ENCODE peak calls at places on chromosome 4, in seven cellular contexts. One of them, this sample, is unnamed.

GRCh38 chr4:185833055-185833598 is 21.1 kb upstream of the SORBS2 start:
- DNase-seq in type B pancreatic cell: no peak
- DNase-seq in activated CD4-positive, alpha-beta T cell treated with anti-CD3 and anti-CD28 coated beads, Interleukin-2, amount 50 U/mL, for 48 hours: no peak
- DNase-seq in CD4-positive, CD25-positive, alpha-beta regulatory T cell: no peak
- DNase-seq in transverse colon: no peak
- DNase-seq in putamen: no peak
- DNase-seq in stimulated activated CD4-positive, alpha-beta T cell treated with anti-CD3 and anti-CD28 coated beads, Interleukin-2, amount 100 ng/mL, for 48 hours: no peak
- DNase-seq in this sample: no peak

GRCh38 chr4:184669251-184669650 is 19.7 kb downstream of the PRIMPOL start:
- DNase-seq in transverse colon: no peak
- DNase-seq in CD4-positive, CD25-positive, alpha-beta regulatory T cell: no peak
- DNase-seq in stimulated activated CD4-positive, alpha-beta T cell treated with anti-CD3 and anti-CD28 coated beads, Interleukin-2, amount 100 ng/mL, for 48 hours: no peak
- DNase-seq in putamen: no peak
- DNase-seq in type B pancreatic cell: no peak
- DNase-seq in activated CD4-positive, alpha-beta T cell treated with anti-CD3 and anti-CD28 coated beads, Interleukin-2, amount 50 U/mL, for 48 hours: no peak
- DNase-seq in this sample: no peak

GRCh38 chr4:154344686-154345085 is 146.9 kb downstream of the DCHS2 start:
- DNase-seq in putamen: no peak
- DNase-seq in type B pancreatic cell: no peak
- DNase-seq in CD4-positive, CD25-positive, alpha-beta regulatory T cell: no peak
- DNase-seq in transverse colon: no peak
- DNase-seq in stimulated activated CD4-positive, alpha-beta T cell treated with anti-CD3 and anti-CD28 coated beads, Interleukin-2, amount 100 ng/mL, for 48 hours: no peak
- DNase-seq in activated CD4-positive, alpha-beta T cell treated with anti-CD3 and anti-CD28 coated beads, Interleukin-2, amount 50 U/mL, for 48 hours: no peak
- DNase-seq in this sample: no peak

GRCh38 chr4:7805533-7806079 is 134.1 kb downstream of the AFAP1 start:
- DNase-seq in activated CD4-positive, alpha-beta T cell treated with anti-CD3 and anti-CD28 coated beads, Interleukin-2, amount 50 U/mL, for 48 hours: no peak
- DNase-seq in putamen: no peak
- DNase-seq in stimulated activated CD4-positive, alpha-beta T cell treated with anti-CD3 and anti-CD28 coated beads, Interleukin-2, amount 100 ng/mL, for 48 hours: no peak
- DNase-seq in transverse colon: no peak
- DNase-seq in CD4-positive, CD25-positive, alpha-beta regulatory T cell: no peak
- DNase-seq in type B pancreatic cell: no peak
- DNase-seq in this sample: no peak

GRCh38 chr4:147388016-147388415 is 92.9 kb upstream of the EDNRA start:
- DNase-seq in putamen: no peak
- DNase-seq in stimulated activated CD4-positive, alpha-beta T cell treated with anti-CD3 and anti-CD28 coated beads, Interleukin-2, amount 100 ng/mL, for 48 hours: no peak
- DNase-seq in CD4-positive, CD25-positive, alpha-beta regulatory T cell: no peak
- DNase-seq in activated CD4-positive, alpha-beta T cell treated with anti-CD3 and anti-CD28 coated beads, Interleukin-2, amount 50 U/mL, for 48 hours: no peak
- DNase-seq in type B pancreatic cell: no peak
- DNase-seq in transverse colon: no peak
- DNase-seq in this sample: no peak

GRCh38 chr4:184416913-184417734 is 57.2 kb downstream of the IRF2 start:
- DNase-seq in activated CD4-positive, alpha-beta T cell treated with anti-CD3 and anti-CD28 coated beads, Interleukin-2, amount 50 U/mL, for 48 hours: peak
- DNase-seq in type B pancreatic cell: no peak
- DNase-seq in CD4-positive, CD25-positive, alpha-beta regulatory T cell: peak
- DNase-seq in transverse colon: peak
- DNase-seq in stimulated activated CD4-positive, alpha-beta T cell treated with anti-CD3 and anti-CD28 coated beads, Interleukin-2, amount 100 ng/mL, for 48 hours: peak
- DNase-seq in putamen: no peak
- DNase-seq in this sample: peak

GRCh38 chr4:21768349-21769310 is 179.9 kb downstream of the KCNIP4 start:
- DNase-seq in CD4-positive, CD25-positive, alpha-beta regulatory T cell: no peak
- DNase-seq in transverse colon: no peak
- DNase-seq in activated CD4-positive, alpha-beta T cell treated with anti-CD3 and anti-CD28 coated beads, Interleukin-2, amount 50 U/mL, for 48 hours: no peak
- DNase-seq in stimulated activated CD4-positive, alpha-beta T cell treated with anti-CD3 and anti-CD28 coated beads, Interleukin-2, amount 100 ng/mL, for 48 hours: no peak
- DNase-seq in type B pancreatic cell: no peak
- DNase-seq in putamen: peak
- DNase-seq in this sample: no peak

GRCh38 chr4:79823148-79823763 is 249.8 kb downstream of the ANTXR2 start:
- DNase-seq in stimulated activated CD4-positive, alpha-beta T cell treated with anti-CD3 and anti-CD28 coated beads, Interleukin-2, amount 100 ng/mL, for 48 hours: no peak
- DNase-seq in activated CD4-positive, alpha-beta T cell treated with anti-CD3 and anti-CD28 coated beads, Interleukin-2, amount 50 U/mL, for 48 hours: no peak
- DNase-seq in transverse colon: peak
- DNase-seq in putamen: no peak
- DNase-seq in CD4-positive, CD25-positive, alpha-beta regulatory T cell: no peak
- DNase-seq in type B pancreatic cell: no peak
- DNase-seq in this sample: no peak

GRCh38 chr4:76200771-76201224 is 12.8 kb downstream of the SCARB2 start:
- DNase-seq in transverse colon: peak
- DNase-seq in putamen: no peak
- DNase-seq in stimulated activated CD4-positive, alpha-beta T cell treated with anti-CD3 and anti-CD28 coated beads, Interleukin-2, amount 100 ng/mL, for 48 hours: no peak
- DNase-seq in activated CD4-positive, alpha-beta T cell treated with anti-CD3 and anti-CD28 coated beads, Interleukin-2, amount 50 U/mL, for 48 hours: no peak
- DNase-seq in type B pancreatic cell: no peak
- DNase-seq in CD4-positive, CD25-positive, alpha-beta regulatory T cell: no peak
- DNase-seq in this sample: no peak

GRCh38 chr4:81369898-81370297 is 101.8 kb downstream of the RASGEF1B start:
- DNase-seq in putamen: no peak
- DNase-seq in transverse colon: no peak
- DNase-seq in stimulated activated CD4-positive, alpha-beta T cell treated with anti-CD3 and anti-CD28 coated beads, Interleukin-2, amount 100 ng/mL, for 48 hours: no peak
- DNase-seq in activated CD4-positive, alpha-beta T cell treated with anti-CD3 and anti-CD28 coated beads, Interleukin-2, amount 50 U/mL, for 48 hours: no peak
- DNase-seq in type B pancreatic cell: no peak
- DNase-seq in CD4-positive, CD25-positive, alpha-beta regulatory T cell: no peak
- DNase-seq in this sample: no peak

GRCh38 chr4:2007804-2008670 is 737 bp downstream of the NELFA start:
- DNase-seq in transverse colon: no peak
- DNase-seq in activated CD4-positive, alpha-beta T cell treated with anti-CD3 and anti-CD28 coated beads, Interleukin-2, amount 50 U/mL, for 48 hours: no peak
- DNase-seq in stimulated activated CD4-positive, alpha-beta T cell treated with anti-CD3 and anti-CD28 coated beads, Interleukin-2, amount 100 ng/mL, for 48 hours: no peak
- DNase-seq in type B pancreatic cell: no peak
- DNase-seq in putamen: no peak
- DNase-seq in CD4-positive, CD25-positive, alpha-beta regulatory T cell: no peak
- DNase-seq in this sample: no peak

GRCh38 chr4:144699565-144699964 is 53.6 kb downstream of the HHIP start:
- DNase-seq in activated CD4-positive, alpha-beta T cell treated with anti-CD3 and anti-CD28 coated beads, Interleukin-2, amount 50 U/mL, for 48 hours: no peak
- DNase-seq in transverse colon: no peak
- DNase-seq in stimulated activated CD4-positive, alpha-beta T cell treated with anti-CD3 and anti-CD28 coated beads, Interleukin-2, amount 100 ng/mL, for 48 hours: no peak
- DNase-seq in putamen: no peak
- DNase-seq in type B pancreatic cell: no peak
- DNase-seq in CD4-positive, CD25-positive, alpha-beta regulatory T cell: no peak
- DNase-seq in this sample: no peak

GRCh38 chr4:10305816-10306215 is 151.4 kb downstream of the ZNF518B start:
- DNase-seq in stimulated activated CD4-positive, alpha-beta T cell treated with anti-CD3 and anti-CD28 coated beads, Interleukin-2, amount 100 ng/mL, for 48 hours: no peak
- DNase-seq in CD4-positive, CD25-positive, alpha-beta regulatory T cell: no peak
- DNase-seq in transverse colon: no peak
- DNase-seq in activated CD4-positive, alpha-beta T cell treated with anti-CD3 and anti-CD28 coated beads, Interleukin-2, amount 50 U/mL, for 48 hours: no peak
- DNase-seq in putamen: no peak
- DNase-seq in type B pancreatic cell: no peak
- DNase-seq in this sample: no peak

GRCh38 chr4:110787109-110787508 is 164.2 kb upstream of the PITX2 start:
- DNase-seq in type B pancreatic cell: no peak
- DNase-seq in CD4-positive, CD25-positive, alpha-beta regulatory T cell: no peak
- DNase-seq in transverse colon: no peak
- DNase-seq in putamen: no peak
- DNase-seq in stimulated activated CD4-positive, alpha-beta T cell treated with anti-CD3 and anti-CD28 coated beads, Interleukin-2, amount 100 ng/mL, for 48 hours: no peak
- DNase-seq in activated CD4-positive, alpha-beta T cell treated with anti-CD3 and anti-CD28 coated beads, Interleukin-2, amount 50 U/mL, for 48 hours: no peak
- DNase-seq in this sample: no peak

GRCh38 chr4:55407119-55407518 is 11.4 kb downstream of the TMEM165 start:
- DNase-seq in stimulated activated CD4-positive, alpha-beta T cell treated with anti-CD3 and anti-CD28 coated beads, Interleukin-2, amount 100 ng/mL, for 48 hours: no peak
- DNase-seq in CD4-positive, CD25-positive, alpha-beta regulatory T cell: no peak
- DNase-seq in activated CD4-positive, alpha-beta T cell treated with anti-CD3 and anti-CD28 coated beads, Interleukin-2, amount 50 U/mL, for 48 hours: no peak
- DNase-seq in type B pancreatic cell: no peak
- DNase-seq in transverse colon: no peak
- DNase-seq in putamen: no peak
- DNase-seq in this sample: no peak

GRCh38 chr4:186723207-186724047 is at the start of gene FAT1:
- DNase-seq in type B pancreatic cell: peak
- DNase-seq in transverse colon: peak
- DNase-seq in CD4-positive, CD25-positive, alpha-beta regulatory T cell: no peak
- DNase-seq in stimulated activated CD4-positive, alpha-beta T cell treated with anti-CD3 and anti-CD28 coated beads, Interleukin-2, amount 100 ng/mL, for 48 hours: no peak
- DNase-seq in putamen: peak
- DNase-seq in activated CD4-positive, alpha-beta T cell treated with anti-CD3 and anti-CD28 coated beads, Interleukin-2, amount 50 U/mL, for 48 hours: no peak
- DNase-seq in this sample: no peak

GRCh38 chr4:181418491-181418890 is 824.7 kb upstream of the TENM3 start:
- DNase-seq in activated CD4-positive, alpha-beta T cell treated with anti-CD3 and anti-CD28 coated beads, Interleukin-2, amount 50 U/mL, for 48 hours: no peak
- DNase-seq in stimulated activated CD4-positive, alpha-beta T cell treated with anti-CD3 and anti-CD28 coated beads, Interleukin-2, amount 100 ng/mL, for 48 hours: no peak
- DNase-seq in putamen: no peak
- DNase-seq in CD4-positive, CD25-positive, alpha-beta regulatory T cell: no peak
- DNase-seq in transverse colon: no peak
- DNase-seq in type B pancreatic cell: no peak
- DNase-seq in this sample: no peak

GRCh38 chr4:24850669-24851068 is 55.3 kb downstream of the SOD3 start:
- DNase-seq in transverse colon: peak
- DNase-seq in putamen: no peak
- DNase-seq in type B pancreatic cell: no peak
- DNase-seq in activated CD4-positive, alpha-beta T cell treated with anti-CD3 and anti-CD28 coated beads, Interleukin-2, amount 50 U/mL, for 48 hours: no peak
- DNase-seq in stimulated activated CD4-positive, alpha-beta T cell treated with anti-CD3 and anti-CD28 coated beads, Interleukin-2, amount 100 ng/mL, for 48 hours: no peak
- DNase-seq in CD4-positive, CD25-positive, alpha-beta regulatory T cell: no peak
- DNase-seq in this sample: no peak

GRCh38 chr4:55838356-55838755 is 15.1 kb upstream of the EXOC1 start:
- DNase-seq in CD4-positive, CD25-positive, alpha-beta regulatory T cell: no peak
- DNase-seq in type B pancreatic cell: no peak
- DNase-seq in putamen: no peak
- DNase-seq in transverse colon: no peak
- DNase-seq in activated CD4-positive, alpha-beta T cell treated with anti-CD3 and anti-CD28 coated beads, Interleukin-2, amount 50 U/mL, for 48 hours: no peak
- DNase-seq in stimulated activated CD4-positive, alpha-beta T cell treated with anti-CD3 and anti-CD28 coated beads, Interleukin-2, amount 100 ng/mL, for 48 hours: no peak
- DNase-seq in this sample: no peak

GRCh38 chr4:88457307-88458090 is 580 bp downstream of the HERC5 start:
- DNase-seq in stimulated activated CD4-positive, alpha-beta T cell treated with anti-CD3 and anti-CD28 coated beads, Interleukin-2, amount 100 ng/mL, for 48 hours: peak
- DNase-seq in type B pancreatic cell: no peak
- DNase-seq in transverse colon: peak
- DNase-seq in CD4-positive, CD25-positive, alpha-beta regulatory T cell: peak
- DNase-seq in putamen: peak
- DNase-seq in activated CD4-positive, alpha-beta T cell treated with anti-CD3 and anti-CD28 coated beads, Interleukin-2, amount 50 U/mL, for 48 hours: peak
- DNase-seq in this sample: peak

GRCh38 chr4:7687796-7688195 is 251.9 kb downstream of the AFAP1 start:
- DNase-seq in putamen: no peak
- DNase-seq in CD4-positive, CD25-positive, alpha-beta regulatory T cell: no peak
- DNase-seq in stimulated activated CD4-positive, alpha-beta T cell treated with anti-CD3 and anti-CD28 coated beads, Interleukin-2, amount 100 ng/mL, for 48 hours: no peak
- DNase-seq in transverse colon: no peak
- DNase-seq in activated CD4-positive, alpha-beta T cell treated with anti-CD3 and anti-CD28 coated beads, Interleukin-2, amount 50 U/mL, for 48 hours: no peak
- DNase-seq in type B pancreatic cell: no peak
- DNase-seq in this sample: no peak

GRCh38 chr4:71526626-71527406 is 188.0 kb downstream of the SLC4A4 start:
- DNase-seq in CD4-positive, CD25-positive, alpha-beta regulatory T cell: no peak
- DNase-seq in transverse colon: no peak
- DNase-seq in activated CD4-positive, alpha-beta T cell treated with anti-CD3 and anti-CD28 coated beads, Interleukin-2, amount 50 U/mL, for 48 hours: no peak
- DNase-seq in putamen: no peak
- DNase-seq in type B pancreatic cell: no peak
- DNase-seq in stimulated activated CD4-positive, alpha-beta T cell treated with anti-CD3 and anti-CD28 coated beads, Interleukin-2, amount 100 ng/mL, for 48 hours: no peak
- DNase-seq in this sample: no peak

GRCh38 chr4:105194328-105195231 is 47.9 kb downstream of the TET2 start:
- DNase-seq in putamen: no peak
- DNase-seq in transverse colon: no peak
- DNase-seq in type B pancreatic cell: no peak
- DNase-seq in activated CD4-positive, alpha-beta T cell treated with anti-CD3 and anti-CD28 coated beads, Interleukin-2, amount 50 U/mL, for 48 hours: no peak
- DNase-seq in CD4-positive, CD25-positive, alpha-beta regulatory T cell: no peak
- DNase-seq in stimulated activated CD4-positive, alpha-beta T cell treated with anti-CD3 and anti-CD28 coated beads, Interleukin-2, amount 100 ng/mL, for 48 hours: no peak
- DNase-seq in this sample: no peak

GRCh38 chr4:164648151-164648848 is 105.6 kb upstream of the SMIM31 start:
- DNase-seq in activated CD4-positive, alpha-beta T cell treated with anti-CD3 and anti-CD28 coated beads, Interleukin-2, amount 50 U/mL, for 48 hours: no peak
- DNase-seq in type B pancreatic cell: no peak
- DNase-seq in putamen: no peak
- DNase-seq in transverse colon: no peak
- DNase-seq in stimulated activated CD4-positive, alpha-beta T cell treated with anti-CD3 and anti-CD28 coated beads, Interleukin-2, amount 100 ng/mL, for 48 hours: no peak
- DNase-seq in CD4-positive, CD25-positive, alpha-beta regulatory T cell: no peak
- DNase-seq in this sample: no peak

GRCh38 chr4:53450773-53451172 is 73.3 kb downstream of the FIP1L1 start:
- DNase-seq in putamen: no peak
- DNase-seq in activated CD4-positive, alpha-beta T cell treated with anti-CD3 and anti-CD28 coated beads, Interleukin-2, amount 50 U/mL, for 48 hours: no peak
- DNase-seq in type B pancreatic cell: no peak
- DNase-seq in stimulated activated CD4-positive, alpha-beta T cell treated with anti-CD3 and anti-CD28 coated beads, Interleukin-2, amount 100 ng/mL, for 48 hours: no peak
- DNase-seq in CD4-positive, CD25-positive, alpha-beta regulatory T cell: no peak
- DNase-seq in transverse colon: no peak
- DNase-seq in this sample: no peak

GRCh38 chr4:189835505-189835904 is 105.2 kb upstream of the FRG1 start:
- DNase-seq in stimulated activated CD4-positive, alpha-beta T cell treated with anti-CD3 and anti-CD28 coated beads, Interleukin-2, amount 100 ng/mL, for 48 hours: no peak
- DNase-seq in activated CD4-positive, alpha-beta T cell treated with anti-CD3 and anti-CD28 coated beads, Interleukin-2, amount 50 U/mL, for 48 hours: no peak
- DNase-seq in transverse colon: no peak
- DNase-seq in putamen: no peak
- DNase-seq in type B pancreatic cell: no peak
- DNase-seq in CD4-positive, CD25-positive, alpha-beta regulatory T cell: no peak
- DNase-seq in this sample: no peak

GRCh38 chr4:98386-98785 is 25.9 kb upstream of the ZNF718 start:
- DNase-seq in type B pancreatic cell: no peak
- DNase-seq in CD4-positive, CD25-positive, alpha-beta regulatory T cell: no peak
- DNase-seq in activated CD4-positive, alpha-beta T cell treated with anti-CD3 and anti-CD28 coated beads, Interleukin-2, amount 50 U/mL, for 48 hours: no peak
- DNase-seq in putamen: no peak
- DNase-seq in transverse colon: no peak
- DNase-seq in stimulated activated CD4-positive, alpha-beta T cell treated with anti-CD3 and anti-CD28 coated beads, Interleukin-2, amount 100 ng/mL, for 48 hours: no peak
- DNase-seq in this sample: no peak

GRCh38 chr4:169103966-169104412 is 93.9 kb upstream of the CBR4 start:
- DNase-seq in activated CD4-positive, alpha-beta T cell treated with anti-CD3 and anti-CD28 coated beads, Interleukin-2, amount 50 U/mL, for 48 hours: no peak
- DNase-seq in CD4-positive, CD25-positive, alpha-beta regulatory T cell: no peak
- DNase-seq in putamen: no peak
- DNase-seq in type B pancreatic cell: no peak
- DNase-seq in transverse colon: no peak
- DNase-seq in stimulated activated CD4-positive, alpha-beta T cell treated with anti-CD3 and anti-CD28 coated beads, Interleukin-2, amount 100 ng/mL, for 48 hours: no peak
- DNase-seq in this sample: no peak

GRCh38 chr4:136571315-136571714 is 961.0 kb downstream of the PCDH18 start:
- DNase-seq in transverse colon: no peak
- DNase-seq in CD4-positive, CD25-positive, alpha-beta regulatory T cell: no peak
- DNase-seq in putamen: no peak
- DNase-seq in stimulated activated CD4-positive, alpha-beta T cell treated with anti-CD3 and anti-CD28 coated beads, Interleukin-2, amount 100 ng/mL, for 48 hours: no peak
- DNase-seq in activated CD4-positive, alpha-beta T cell treated with anti-CD3 and anti-CD28 coated beads, Interleukin-2, amount 50 U/mL, for 48 hours: no peak
- DNase-seq in type B pancreatic cell: no peak
- DNase-seq in this sample: no peak

GRCh38 chr4:165293061-165293460 is 34.4 kb upstream of the MSMO1 start:
- DNase-seq in CD4-positive, CD25-positive, alpha-beta regulatory T cell: no peak
- DNase-seq in transverse colon: no peak
- DNase-seq in putamen: no peak
- DNase-seq in type B pancreatic cell: no peak
- DNase-seq in stimulated activated CD4-positive, alpha-beta T cell treated with anti-CD3 and anti-CD28 coated beads, Interleukin-2, amount 100 ng/mL, for 48 hours: no peak
- DNase-seq in activated CD4-positive, alpha-beta T cell treated with anti-CD3 and anti-CD28 coated beads, Interleukin-2, amount 50 U/mL, for 48 hours: no peak
- DNase-seq in this sample: no peak

GRCh38 chr4:7366958-7367353 is 67.8 kb downstream of the PSAPL1 start:
- DNase-seq in activated CD4-positive, alpha-beta T cell treated with anti-CD3 and anti-CD28 coated beads, Interleukin-2, amount 50 U/mL, for 48 hours: no peak
- DNase-seq in CD4-positive, CD25-positive, alpha-beta regulatory T cell: no peak
- DNase-seq in stimulated activated CD4-positive, alpha-beta T cell treated with anti-CD3 and anti-CD28 coated beads, Interleukin-2, amount 100 ng/mL, for 48 hours: no peak
- DNase-seq in type B pancreatic cell: no peak
- DNase-seq in putamen: no peak
- DNase-seq in transverse colon: no peak
- DNase-seq in this sample: no peak

GRCh38 chr4:45693746-45694145 is 430.1 kb downstream of the GABRG1 start:
- DNase-seq in transverse colon: no peak
- DNase-seq in type B pancreatic cell: no peak
- DNase-seq in activated CD4-positive, alpha-beta T cell treated with anti-CD3 and anti-CD28 coated beads, Interleukin-2, amount 50 U/mL, for 48 hours: no peak
- DNase-seq in stimulated activated CD4-positive, alpha-beta T cell treated with anti-CD3 and anti-CD28 coated beads, Interleukin-2, amount 100 ng/mL, for 48 hours: no peak
- DNase-seq in CD4-positive, CD25-positive, alpha-beta regulatory T cell: no peak
- DNase-seq in putamen: no peak
- DNase-seq in this sample: no peak

GRCh38 chr4:12963912-12964311 is 520.2 kb downstream of the RAB28 start:
- DNase-seq in CD4-positive, CD25-positive, alpha-beta regulatory T cell: no peak
- DNase-seq in transverse colon: no peak
- DNase-seq in type B pancreatic cell: no peak
- DNase-seq in activated CD4-positive, alpha-beta T cell treated with anti-CD3 and anti-CD28 coated beads, Interleukin-2, amount 50 U/mL, for 48 hours: no peak
- DNase-seq in stimulated activated CD4-positive, alpha-beta T cell treated with anti-CD3 and anti-CD28 coated beads, Interleukin-2, amount 100 ng/mL, for 48 hours: no peak
- DNase-seq in putamen: no peak
- DNase-seq in this sample: no peak

GRCh38 chr4:40234519-40235039 is 37.7 kb downstream of the RHOH start:
- DNase-seq in putamen: no peak
- DNase-seq in CD4-positive, CD25-positive, alpha-beta regulatory T cell: no peak
- DNase-seq in activated CD4-positive, alpha-beta T cell treated with anti-CD3 and anti-CD28 coated beads, Interleukin-2, amount 50 U/mL, for 48 hours: no peak
- DNase-seq in type B pancreatic cell: no peak
- DNase-seq in stimulated activated CD4-positive, alpha-beta T cell treated with anti-CD3 and anti-CD28 coated beads, Interleukin-2, amount 100 ng/mL, for 48 hours: no peak
- DNase-seq in transverse colon: no peak
- DNase-seq in this sample: no peak

GRCh38 chr4:188783606-188784157 is 644.4 kb downstream of the TRIML1 start:
- DNase-seq in CD4-positive, CD25-positive, alpha-beta regulatory T cell: no peak
- DNase-seq in putamen: no peak
- DNase-seq in stimulated activated CD4-positive, alpha-beta T cell treated with anti-CD3 and anti-CD28 coated beads, Interleukin-2, amount 100 ng/mL, for 48 hours: no peak
- DNase-seq in type B pancreatic cell: no peak
- DNase-seq in activated CD4-positive, alpha-beta T cell treated with anti-CD3 and anti-CD28 coated beads, Interleukin-2, amount 50 U/mL, for 48 hours: no peak
- DNase-seq in transverse colon: no peak
- DNase-seq in this sample: no peak

GRCh38 chr4:149029056-149029651 is 586.9 kb upstream of the NR3C2 start:
- DNase-seq in activated CD4-positive, alpha-beta T cell treated with anti-CD3 and anti-CD28 coated beads, Interleukin-2, amount 50 U/mL, for 48 hours: no peak
- DNase-seq in putamen: no peak
- DNase-seq in stimulated activated CD4-positive, alpha-beta T cell treated with anti-CD3 and anti-CD28 coated beads, Interleukin-2, amount 100 ng/mL, for 48 hours: no peak
- DNase-seq in type B pancreatic cell: no peak
- DNase-seq in transverse colon: peak
- DNase-seq in CD4-positive, CD25-positive, alpha-beta regulatory T cell: no peak
- DNase-seq in this sample: no peak